ENCODE peak calls at places on chromosomes 5 and 9, in nine cellular contexts. L, Q, P, Y, E, R, F, D and H are unnamed samples. For H3K4me1, the result is how much of the 10 kb centered on the place peaks cover.

GRCh38 chr9:116447914-116448313 is 239.2 kb upstream of the TRIM32 start:
- DNase-seq in Y (no peak), E (no peak), P (no peak), R (no peak), L (no peak), F (no peak), Q (no peak), D (no peak), H (no peak)

GRCh38 chr5:143315929-143316328 is 87.6 kb downstream of the NR3C1 start:
- DNase-seq in P (no peak), L (no peak), D (no peak), R (no peak), F (no peak), E (no peak), Y (no peak), Q (no peak), H (no peak)

GRCh38 chr5:146049704-146050026 is 55.7 kb downstream of the PLAC8L1 start:
- DNase-seq in Q (no peak), P (no peak), Y (no peak), D (no peak), R (no peak), F (no peak), L (no peak), E (no peak), H (no peak)

GRCh38 chr5:133977858-133978257 is 9.4 kb upstream of the C5orf15 start:
- DNase-seq in Q (no peak), P (no peak), E (no peak), F (no peak), Y (no peak), R (no peak), D (no peak), L (no peak), H (no peak)

GRCh38 chr5:130290219-130290618 is 386.0 kb downstream of the CHSY3 start:
- DNase-seq in D (no peak), L (no peak), Y (no peak), E (no peak), R (no peak), Q (no peak), P (no peak), F (no peak), H (no peak)

GRCh38 chr9:123959787-123960186 is 29.9 kb upstream of the DENND1A start:
- DNase-seq in R (no peak), F (no peak), L (no peak), Q (no peak), E (no peak), P (no peak), Y (no peak), D (no peak), H (no peak)

GRCh38 chr5:17216974-17217325 is 481 bp upstream of the BASP1 start:
- DNase-seq in Y (no peak), R (no peak), P (peak), Q (no peak), D (peak), L (peak), F (no peak), E (no peak), H (peak)

GRCh38 chr9:129989740-129990139 is 53.2 kb downstream of the FNBP1 start:
- DNase-seq in F (no peak), L (no peak), D (no peak), R (no peak), Q (no peak), P (peak), E (no peak), Y (no peak), H (no peak)

GRCh38 chr9:93659044-93659836 is 82.9 kb downstream of the PHF2 start:
- DNase-seq in F (no peak), Y (no peak), R (peak), Q (no peak), P (no peak), D (no peak), E (no peak), L (no peak), H (peak)

GRCh38 chr9:137545123-137545522 is 5.1 kb downstream of the PNPLA7 start:
- DNase-seq in Y (no peak), R (no peak), P (no peak), D (no peak), Q (no peak), L (no peak), F (no peak), E (no peak), H (no peak)

GRCh38 chr9:127076860-127077657 is 45.4 kb downstream of the ANGPTL2 start:
- DNase-seq in Y (no peak), D (peak), Q (no peak), E (no peak), R (no peak), F (no peak), P (no peak), L (no peak), H (no peak)

GRCh38 chr5:41410737-41411136 is 99.7 kb downstream of the PLCXD3 start:
- DNase-seq in D (no peak), F (no peak), R (no peak), E (peak), Y (no peak), L (no peak), Q (no peak), P (no peak), H (no peak)

GRCh38 chr9:5617749-5618148 is 11.2 kb upstream of the RIC1 start:
- DNase-seq in F (no peak), Q (no peak), E (no peak), L (no peak), Y (no peak), P (no peak), R (no peak), D (no peak), H (no peak)

GRCh38 chr9:126439402-126439765 is 112.8 kb downstream of the MVB12B start:
- DNase-seq in E (no peak), D (no peak), L (no peak), Q (no peak), F (no peak), P (no peak), Y (no peak), R (no peak), H (no peak)

GRCh38 chr9:137314561-137315560 is 12.8 kb upstream of the NRARP start:
- DNase-seq in E (no peak), Q (no peak), D (peak), L (no peak), P (no peak), Y (no peak), R (no peak), F (peak), H (peak)

GRCh38 chr9:133635098-133635497 is 1.1 kb upstream of the DBH start:
- DNase-seq in P (no peak), Y (no peak), D (no peak), E (no peak), L (no peak), R (no peak), F (no peak), Q (no peak), H (no peak)

GRCh38 chr5:167794121-167794520 is 497.3 kb upstream of the WWC1 start:
- DNase-seq in P (no peak), L (no peak), Q (no peak), D (no peak), Y (no peak), R (no peak), F (no peak), E (no peak), H (no peak)

GRCh38 chr5:76716456-76717157 is 681 bp downstream of the F2R start:
- DNase-seq in P (no peak), D (no peak), R (no peak), Y (no peak), Q (no peak), E (peak), L (no peak), F (no peak), H (no peak)

GRCh38 chr9:115025721-115026120 is 92.2 kb downstream of the TNC start:
- DNase-seq in Q (no peak), R (no peak), L (no peak), Y (no peak), E (no peak), F (no peak), P (no peak), D (no peak), H (no peak)

GRCh38 chr9:121281614-121282291 is 13.8 kb downstream of the GSN start:
- DNase-seq in Y (no peak), D (peak), R (peak), F (peak), L (peak), Q (peak), P (no peak), E (peak), H (peak)

GRCh38 chr9:28120241-28121025 is 547.2 kb upstream of the C9orf72 start:
- DNase-seq in P (no peak), Y (no peak), Q (no peak), F (no peak), E (no peak), R (no peak), L (no peak), D (no peak), H (no peak)

GRCh38 chr5:132090107-132090506 is 16.5 kb downstream of the CSF2 start:
- DNase-seq in L (no peak), Q (no peak), Y (no peak), R (no peak), D (no peak), E (no peak), F (no peak), P (no peak), H (no peak)

GRCh38 chr5:53337827-53338226 is 142.6 kb upstream of the FST start:
- DNase-seq in L (no peak), R (no peak), D (no peak), P (no peak), E (no peak), Q (no peak), Y (no peak), F (no peak), H (no peak)

GRCh38 chr9:116450378-116451139 is 236.5 kb upstream of the TRIM32 start:
- DNase-seq in P (no peak), E (no peak), R (no peak), Y (no peak), Q (no peak), L (no peak), F (no peak), D (no peak), H (no peak)

GRCh38 chr5:165502893-165503696 is 1997.7 kb downstream of the MAT2B start:
- DNase-seq in E (no peak), D (no peak), L (no peak), Q (no peak), F (no peak), P (no peak), R (no peak), Y (no peak), H (no peak)

GRCh38 chr9:98657897-98658296 is 50.8 kb downstream of the GABBR2 start:
- DNase-seq in R (no peak), D (no peak), Y (no peak), E (no peak), L (no peak), P (no peak), Q (no peak), F (no peak), H (no peak)

GRCh38 chr9:27818348-27818747 is 245.1 kb upstream of the C9orf72 start:
- DNase-seq in P (no peak), L (no peak), F (no peak), R (no peak), D (no peak), Q (no peak), Y (no peak), E (no peak), H (no peak)

GRCh38 chr5:147918899-147919298 is 12.6 kb upstream of the C5orf46 start:
- DNase-seq in R (no peak), Y (no peak), E (no peak), P (no peak), L (no peak), F (no peak), Q (no peak), D (no peak), H (no peak)

GRCh38 chr5:3609120-3609681 is 13.6 kb downstream of the IRX1 start:
- DNase-seq in Q (no peak), F (no peak), R (no peak), P (no peak), L (no peak), Y (no peak), D (no peak), E (no peak), H (no peak)

GRCh38 chr5:84450617-84451414 is 66.1 kb upstream of the EDIL3 start:
- DNase-seq in Q (no peak), D (no peak), L (no peak), F (no peak), Y (no peak), E (no peak), P (no peak), R (no peak), H (no peak)

GRCh38 chr5:179244051-179244450 is 101.2 kb downstream of the ADAMTS2 start:
- DNase-seq in D (no peak), L (no peak), P (no peak), F (no peak), Q (no peak), R (no peak), E (no peak), Y (no peak), H (no peak)

GRCh38 chr5:42798284-42799240 is 13.1 kb downstream of the SELENOP start:
- DNase-seq in R (no peak), L (no peak), E (no peak), P (no peak), Y (no peak), F (no peak), Q (peak), D (no peak), H (no peak)

GRCh38 chr9:134747951-134748489 is 106.4 kb downstream of the COL5A1 start:
- DNase-seq in R (no peak), F (no peak), Y (no peak), L (no peak), D (no peak), P (no peak), Q (no peak), E (no peak), H (no peak)

GRCh38 chr5:100905259-100905914 is 2.3 kb upstream of the ST8SIA4 start:
- DNase-seq in P (peak), F (no peak), E (no peak), Q (no peak), D (no peak), L (no peak), R (no peak), Y (no peak), H (no peak)

GRCh38 chr5:157252741-157253465 is 13.0 kb upstream of the CYFIP2 start:
- DNase-seq in Q (no peak), R (no peak), Y (peak), L (no peak), F (no peak), E (no peak), P (peak), D (no peak), H (no peak)

GRCh38 chr5:127870914-127871313 is 167.7 kb downstream of the CCDC192 start:
- DNase-seq in Q (peak), F (peak), R (peak), Y (no peak), L (no peak), P (peak), E (peak), D (peak), H (peak)

GRCh38 chr5:143006511-143006910 is 236.3 kb downstream of the ARHGAP26 start:
- DNase-seq in R (no peak), P (no peak), L (no peak), E (no peak), Y (no peak), F (no peak), D (no peak), Q (no peak), H (no peak)

GRCh38 chr5:1344975-1345838 is at the start of gene CLPTM1L:
- DNase-seq in Y (peak), E (peak), F (peak), L (peak), D (peak), P (peak), Q (peak), R (peak), H (peak)
- TF ChIP-seq POLR2A in Y (peak), E (no peak), F (peak), L (peak), D (peak), P (peak), Q (no peak), R (peak), H (peak)

GRCh38 chr9:97052735-97053134 is 13.8 kb upstream of the CTSV start:
- DNase-seq in E (no peak), F (no peak), L (no peak), P (no peak), Q (no peak), Y (no peak), R (no peak), D (no peak), H (no peak)
- H3K4me1 ChIP-seq in E (under half), F (under half), L (under half), P (under half), Q (under half), Y (under half), R (under half), D (under half), H (under half)

GRCh38 chr5:139578348-139578724 is 17.2 kb downstream of the UBE2D2 start:
- DNase-seq in L (no peak), Q (no peak), Y (no peak), D (no peak), P (no peak), R (no peak), F (no peak), E (no peak), H (no peak)
- H3K4me3 ChIP-seq in L (no peak), Q (no peak), Y (no peak), D (no peak), P (no peak), R (no peak), F (no peak), E (no peak), H (no peak)

GRCh38 chr5:181224390-181225234 is 1.5 kb downstream of the TRIM41 start:
- DNase-seq in P (peak), L (no peak), D (no peak), E (no peak), F (no peak), Q (no peak), Y (no peak), R (peak), H (no peak)
- TF ChIP-seq POLR2A in P (no peak), L (no peak), D (no peak), E (no peak), F (no peak), Q (no peak), Y (no peak), R (no peak), H (no peak)

DNA sequence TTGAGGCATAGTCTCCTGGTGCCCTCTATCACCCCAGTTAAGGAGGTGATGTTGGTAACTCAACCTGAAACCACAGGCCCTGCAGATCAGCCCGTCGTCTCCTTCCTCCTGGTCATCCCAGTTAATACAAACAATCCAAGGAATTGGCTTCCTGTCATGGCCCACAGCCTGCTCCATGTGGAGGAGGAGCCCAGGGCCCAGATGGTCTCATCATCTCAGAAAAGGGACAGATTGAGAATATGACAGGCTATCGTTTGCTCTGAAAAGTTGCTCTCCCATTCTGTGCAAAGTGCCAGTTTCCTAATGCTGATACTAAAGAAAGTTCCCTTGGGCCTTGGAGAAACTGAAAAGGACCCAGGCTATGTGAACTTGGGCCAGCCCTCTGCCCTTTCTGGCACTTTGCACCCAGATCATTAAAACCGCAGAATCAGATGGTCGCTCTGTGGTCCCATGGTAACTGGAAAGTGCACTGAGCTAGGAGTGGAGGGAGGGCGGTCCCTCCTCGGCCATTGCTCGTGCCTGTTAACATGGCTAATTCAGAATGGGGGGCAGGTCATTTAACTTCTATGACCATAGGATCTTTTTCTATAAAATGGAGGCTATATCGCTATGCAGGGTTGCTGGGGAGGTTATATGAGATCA is 685 bp upstream of the SPAAR start:
- DNase-seq in Q (no peak), R (no peak), E (no peak), Y (no peak), P (no peak), D (peak), F (no peak), L (no peak), H (no peak)
- H3K4me1 ChIP-seq in Q (half or more), R (half or more), E (half or more), Y (half or more), P (half or more), D (under half), F (half or more), L (half or more), H (under half)